ENCODE peak calls at places on chromosomes 6 and 20, in nine cellular contexts. One of them, this sample, is unnamed.

GRCh38 chr20:47274449-47275108 is 81.9 kb downstream of the ZMYND8 start:
- DNase-seq in GM12892: peak
- DNase-seq in nucleus accumbens: no peak
- DNase-seq in mucosa of descending colon: no peak
- DNase-seq in ureter: no peak
- DNase-seq in cerebellar cortex: no peak
- DNase-seq in endothelial cell: no peak
- DNase-seq in cerebellar nuclear complex: no peak
- DNase-seq in skeletal muscle cell: peak
- DNase-seq in this sample: peak

GRCh38 chr6:136344420-136344819 is 54.8 kb upstream of the BCLAF1 start:
- DNase-seq in GM12892: no peak
- DNase-seq in nucleus accumbens: no peak
- DNase-seq in mucosa of descending colon: no peak
- DNase-seq in ureter: no peak
- DNase-seq in cerebellar cortex: no peak
- DNase-seq in endothelial cell: no peak
- DNase-seq in cerebellar nuclear complex: no peak
- DNase-seq in skeletal muscle cell: peak
- DNase-seq in this sample: no peak

GRCh38 chr6:44935693-44936300 is 392.3 kb upstream of the RUNX2 start:
- DNase-seq in GM12892: no peak
- DNase-seq in nucleus accumbens: no peak
- DNase-seq in mucosa of descending colon: no peak
- DNase-seq in ureter: no peak
- DNase-seq in cerebellar cortex: no peak
- DNase-seq in endothelial cell: no peak
- DNase-seq in cerebellar nuclear complex: no peak
- DNase-seq in skeletal muscle cell: no peak
- DNase-seq in this sample: no peak

GRCh38 chr6:26383624-26384417 is 913 bp downstream of the BTN2A2 start:
- DNase-seq in GM12892: no peak
- DNase-seq in nucleus accumbens: no peak
- DNase-seq in mucosa of descending colon: peak
- DNase-seq in ureter: no peak
- DNase-seq in cerebellar cortex: peak
- DNase-seq in endothelial cell: no peak
- DNase-seq in cerebellar nuclear complex: peak
- DNase-seq in skeletal muscle cell: no peak
- DNase-seq in this sample: peak

GRCh38 chr6:76876922-76877553 is 586.3 kb downstream of the HTR1B start:
- DNase-seq in GM12892: no peak
- DNase-seq in nucleus accumbens: no peak
- DNase-seq in mucosa of descending colon: no peak
- DNase-seq in ureter: peak
- DNase-seq in cerebellar cortex: peak
- DNase-seq in endothelial cell: peak
- DNase-seq in cerebellar nuclear complex: no peak
- DNase-seq in skeletal muscle cell: no peak
- DNase-seq in this sample: peak

GRCh38 chr6:143619844-143620243 is 57.9 kb upstream of the PHACTR2 start:
- DNase-seq in GM12892: no peak
- DNase-seq in nucleus accumbens: no peak
- DNase-seq in mucosa of descending colon: no peak
- DNase-seq in ureter: no peak
- DNase-seq in cerebellar cortex: no peak
- DNase-seq in endothelial cell: no peak
- DNase-seq in cerebellar nuclear complex: no peak
- DNase-seq in skeletal muscle cell: no peak
- DNase-seq in this sample: no peak

GRCh38 chr6:169851641-169852503 is 100.5 kb downstream of the ERMARD start:
- DNase-seq in GM12892: no peak
- DNase-seq in nucleus accumbens: no peak
- DNase-seq in mucosa of descending colon: no peak
- DNase-seq in ureter: peak
- DNase-seq in cerebellar cortex: no peak
- DNase-seq in endothelial cell: peak
- DNase-seq in cerebellar nuclear complex: no peak
- DNase-seq in skeletal muscle cell: no peak
- DNase-seq in this sample: no peak

GRCh38 chr20:58393299-58393698 is 4.3 kb downstream of the VAPB start:
- DNase-seq in GM12892: no peak
- DNase-seq in nucleus accumbens: no peak
- DNase-seq in mucosa of descending colon: no peak
- DNase-seq in ureter: no peak
- DNase-seq in cerebellar cortex: no peak
- DNase-seq in endothelial cell: no peak
- DNase-seq in cerebellar nuclear complex: no peak
- DNase-seq in skeletal muscle cell: no peak
- DNase-seq in this sample: no peak

GRCh38 chr20:37968726-37969401 is 64.4 kb downstream of the TTI1 start:
- DNase-seq in GM12892: no peak
- DNase-seq in nucleus accumbens: no peak
- DNase-seq in mucosa of descending colon: no peak
- DNase-seq in ureter: no peak
- DNase-seq in cerebellar cortex: no peak
- DNase-seq in endothelial cell: no peak
- DNase-seq in cerebellar nuclear complex: no peak
- DNase-seq in skeletal muscle cell: no peak
- DNase-seq in this sample: no peak

GRCh38 chr6:39923394-39923793 is 10.9 kb downstream of the MOCS1 start:
- DNase-seq in GM12892: no peak
- DNase-seq in nucleus accumbens: no peak
- DNase-seq in mucosa of descending colon: peak
- DNase-seq in ureter: peak
- DNase-seq in cerebellar cortex: peak
- DNase-seq in endothelial cell: no peak
- DNase-seq in cerebellar nuclear complex: no peak
- DNase-seq in skeletal muscle cell: no peak
- DNase-seq in this sample: no peak

GRCh38 chr20:12056836-12057235 is 139.1 kb downstream of the BTBD3 start:
- DNase-seq in GM12892: no peak
- DNase-seq in nucleus accumbens: no peak
- DNase-seq in mucosa of descending colon: no peak
- DNase-seq in ureter: no peak
- DNase-seq in cerebellar cortex: no peak
- DNase-seq in endothelial cell: no peak
- DNase-seq in cerebellar nuclear complex: no peak
- DNase-seq in skeletal muscle cell: no peak
- DNase-seq in this sample: no peak

This sample was measured in LoVo.